ENCODE peak calls at places on chromosomes 7 and 10, in seven cellular contexts. C is C1 segment of cervical spinal cord, A is T follicular helper cell, O is G401, S is right lobe of liver, I is T-helper 22 cell, Z is fibroblast of lung. N is an unnamed sample.
A peak's percentile ranks its signal among the peaks of the same experiment; 100 is the strongest.

GRCh38 chr7:112018305-112019030 is 187.7 kb downstream of the DOCK4 start:
- DNase-seq in A (no peak), C (no peak), O (no peak), Z (no peak), I (no peak), S (no peak), N (no peak)

GRCh38 chr10:77121829-77122228 is 515.8 kb downstream of the KCNMA1 start:
- DNase-seq in S (no peak), O (no peak), Z (no peak), C (no peak), A (no peak), I (no peak), N (no peak)

GRCh38 chr10:108663551-108663950 is 1259.8 kb downstream of the XPNPEP1 start:
- DNase-seq in I (no peak), S (no peak), C (no peak), Z (no peak), A (no peak), O (no peak), N (no peak)

GRCh38 chr7:79876769-79877362 is 257.8 kb upstream of the GNAI1 start:
- DNase-seq in O (no peak), Z (peak; percentile 99), C (no peak), S (no peak), I (no peak), A (no peak), N (no peak)

GRCh38 chr7:80498481-80499349 is 13.1 kb downstream of the GNAT3 start:
- DNase-seq in Z (peak; percentile 92), A (no peak), O (no peak), S (no peak), I (no peak), C (no peak), N (no peak)

GRCh38 chr10:5092375-5092774 is 1.8 kb upstream of the AKR1C3 start:
- DNase-seq in I (no peak), Z (no peak), A (no peak), O (no peak), S (no peak), C (no peak), N (no peak)

GRCh38 chr10:87734987-87735827 is 75.5 kb downstream of the PAPSS2 start:
- DNase-seq in Z (peak; percentile 68), O (peak; percentile 22), S (no peak), I (no peak), C (peak; percentile 11), A (no peak), N (peak; percentile 35)

GRCh38 chr7:142886866-142887265 is 1.3 kb upstream of the TRPV6 start:
- DNase-seq in S (peak; percentile 10), I (no peak), Z (no peak), A (no peak), C (no peak), O (no peak), N (no peak)

GRCh38 chr7:66205736-66206080 is 574 bp downstream of the TPST1 start:
- DNase-seq in A (no peak), I (no peak), C (peak; percentile 23), O (peak; percentile 37), Z (no peak), S (peak; percentile 55), N (peak; percentile 28)

GRCh38 chr7:71034243-71034642 is 97.7 kb upstream of the GALNT17 start:
- DNase-seq in O (no peak), S (no peak), I (no peak), C (no peak), Z (no peak), A (no peak), N (no peak)

GRCh38 chr7:72080865-72081264 is 331.3 kb downstream of the CALN1 start:
- DNase-seq in O (peak; percentile 40), I (no peak), Z (no peak), S (no peak), C (no peak), A (no peak), N (no peak)

GRCh38 chr7:16905300-16906044 is 23.7 kb upstream of the AGR3 start:
- DNase-seq in O (no peak), I (no peak), Z (peak; percentile 68), A (no peak), S (no peak), C (no peak), N (no peak)

GRCh38 chr7:95485749-95486148 is at the start of gene ASB4:
- DNase-seq in I (no peak), C (no peak), S (no peak), O (no peak), A (no peak), Z (no peak), N (no peak)

GRCh38 chr10:13346280-13346819 is 1.7 kb downstream of the SEPHS1 start:
- DNase-seq in O (peak; percentile 46), I (no peak), A (no peak), C (peak; percentile 19), Z (peak; percentile 68), S (no peak), N (peak; percentile 39)

GRCh38 chr10:4242561-4243035 is 457.6 kb upstream of the KLF6 start:
- DNase-seq in A (no peak), O (no peak), I (no peak), S (no peak), Z (peak; percentile 90), C (no peak), N (no peak)

GRCh38 chr7:47847207-47847606 is 101.1 kb downstream of the PKD1L1 start:
- DNase-seq in O (no peak), C (no peak), Z (no peak), A (no peak), I (no peak), S (no peak), N (no peak)

GRCh38 chr10:131983780-131984179 is 2.1 kb upstream of the BNIP3 start:
- DNase-seq in S (no peak), O (peak; percentile 33), C (no peak), I (no peak), Z (peak; percentile 95), A (no peak), N (no peak)

GRCh38 chr7:137992738-137993394 is 9.0 kb downstream of the CREB3L2 start:
- DNase-seq in I (no peak), O (no peak), Z (peak; percentile 98), C (no peak), A (no peak), S (no peak), N (no peak)

GRCh38 chr10:59372543-59372942 is 10.2 kb upstream of the FAM13C start:
- DNase-seq in O (no peak), A (no peak), I (no peak), C (no peak), Z (peak; percentile 35), S (no peak), N (no peak)

GRCh38 chr10:18501198-18501597 is 150.2 kb downstream of the NSUN6 start:
- DNase-seq in Z (peak; percentile 24), I (no peak), A (no peak), C (peak; percentile 72), S (no peak), O (peak; percentile 73), N (peak; percentile 64)

GRCh38 chr10:12707461-12708185 is 293.9 kb downstream of the CCDC3 start:
- DNase-seq in C (peak; percentile 8), I (no peak), S (peak; percentile 46), O (peak; percentile 61), Z (peak; percentile 87), A (no peak), N (peak; percentile 60)